ENCODE peak calls at places on chromosomes 12 and 14, in ten cellular contexts. K is psoas muscle; M is fibroblast of the aortic adventitia; A is HCEC 1CT; W is kidney epithelial cell; V is NCI-H748 treated with DMSO at 0.1 percent for 48 hours; G is skeletal muscle cell; J is ovary; L is stimulated activated CD4-positive, alpha-beta T cell treated with anti-CD3 and anti-CD28 coated beads, Interleukin-2, amount 100 ng/mL, for 48 hours; P is NCI-H510A treated with DMSO at 0.1 percent for 48 hours. C is an unnamed sample.

GRCh38 chr14:104878582-104878981 is 13.5 kb downstream of the CEP170B start:
- DNase-seq in K (peak; percentile 10), M (no peak), A (no peak), W (no peak), V (no peak), G (no peak), J (no peak), L (no peak), P (no peak), C (no peak)

GRCh38 chr12:55713721-55714120 is 2.1 kb upstream of the BLOC1S1 start:
- DNase-seq in K (no peak), M (peak; percentile 95), A (peak; percentile 95), W (no peak), V (no peak), G (no peak), J (no peak), L (no peak), P (no peak), C (no peak)

GRCh38 chr12:121925361-121925725 is 7.0 kb downstream of the CFAP251 start:
- DNase-seq in K (no peak), M (peak; percentile 64), A (peak; percentile 61), W (no peak), V (no peak), G (peak; percentile 72), J (no peak), L (no peak), P (no peak), C (no peak)

GRCh38 chr14:24984846-24985589 is 64.9 kb downstream of the STXBP6 start:
- DNase-seq in K (no peak), M (no peak), A (no peak), W (no peak), V (no peak), G (no peak), J (no peak), L (no peak), P (no peak), C (no peak)

GRCh38 chr14:52080817-52081755 is 12.2 kb upstream of the NID2 start:
- DNase-seq in K (no peak), M (peak; percentile 98), A (peak; percentile 97), W (peak; percentile 84), V (peak; percentile 81), G (peak; percentile 67), J (no peak), L (no peak), P (no peak), C (peak; percentile 6)

GRCh38 chr12:32671930-32672785 is 6.9 kb upstream of the DNM1L start:
- DNase-seq in K (no peak), M (peak; percentile 92), A (peak; percentile 75), W (no peak), V (peak; percentile 50), G (peak; percentile 27), J (no peak), L (no peak), P (peak; percentile 51), C (no peak)

GRCh38 chr14:68780358-68781160 is 12.3 kb downstream of the ZFP36L1 start:
- DNase-seq in K (peak; percentile 50), M (peak; percentile 79), A (peak; percentile 69), W (no peak), V (no peak), G (no peak), J (peak; percentile 79), L (no peak), P (no peak), C (no peak)

GRCh38 chr12:93990832-93991748 is 157.3 kb upstream of the PLXNC1 start:
- DNase-seq in K (peak; percentile 50), M (peak; percentile 40), A (no peak), W (no peak), V (peak; percentile 12), G (no peak), J (no peak), L (no peak), P (peak; percentile 29), C (no peak)

GRCh38 chr14:69839661-69840060 is 39.6 kb upstream of the SMOC1 start:
- DNase-seq in K (no peak), M (no peak), A (no peak), W (no peak), V (no peak), G (no peak), J (no peak), L (no peak), P (no peak), C (no peak)

C was measured in epithelial cell of prostate.